ENCODE peak calls at places on chromosomes 13 and 19, in six cellular contexts. R is T-helper 17 cell, H is H7, Y is left ventricle myocardium inferior, V is RWPE1, J is midbrain. L is an unnamed sample.

GRCh38 chr19:34867631-34868030 is 59.1 kb upstream of the ZNF30 start:
- DNase-seq in Y (no peak), J (no peak), H (no peak), R (no peak), V (no peak), L (no peak)

GRCh38 chr13:39047560-39047959 is 9.3 kb downstream of the NHLRC3 start:
- DNase-seq in Y (no peak), J (no peak), V (no peak), R (no peak), H (peak), L (peak)

GRCh38 chr19:45782820-45783785 is 813 bp upstream of the DMPK start:
- DNase-seq in Y (peak), R (no peak), J (no peak), H (peak), V (peak), L (peak)

GRCh38 chr19:45789035-45789786 is 3.4 kb downstream of the DMWD start:
- DNase-seq in Y (no peak), J (no peak), H (no peak), V (no peak), R (no peak), L (no peak)

GRCh38 chr13:108365255-108365654 is 95.7 kb downstream of the TNFSF13B start:
- DNase-seq in V (no peak), Y (no peak), H (no peak), R (no peak), J (no peak), L (no peak)

GRCh38 chr19:42634409-42635232 is 39.9 kb upstream of the CEACAM8 start:
- DNase-seq in V (peak), R (no peak), H (peak), J (no peak), Y (no peak), L (peak)

GRCh38 chr19:55197531-55197930 is 11.8 kb downstream of the PTPRH start:
- DNase-seq in R (no peak), J (no peak), Y (no peak), V (no peak), H (peak), L (no peak)

GRCh38 chr13:95002968-95003813 is 290.8 kb upstream of the SOX21 start:
- DNase-seq in J (no peak), H (peak), V (no peak), R (no peak), Y (no peak), L (peak)

GRCh38 chr13:51282322-51282721 is 57.2 kb upstream of the SERPINE3 start:
- DNase-seq in V (no peak), R (no peak), Y (peak), H (no peak), J (no peak), L (peak)

GRCh38 chr13:105202384-105202783 is 1333.1 kb downstream of the EFNB2 start:
- DNase-seq in V (no peak), J (peak), R (no peak), Y (no peak), H (peak), L (no peak)

GRCh38 chr19:35021596-35021995 is 8.7 kb upstream of the SCN1B start:
- DNase-seq in H (no peak), R (no peak), J (no peak), Y (no peak), V (no peak), L (no peak)

GRCh38 chr19:55652311-55653078 is 2.3 kb upstream of the U2AF2 start:
- DNase-seq in J (no peak), R (no peak), H (peak), Y (no peak), V (no peak), L (peak)

GRCh38 chr13:19861762-19862161 is 1.7 kb downstream of the ZMYM5 start:
- DNase-seq in Y (no peak), R (no peak), V (no peak), J (no peak), H (no peak), L (no peak)

GRCh38 chr19:55647732-55648656 is at the start of gene CCDC106:
- DNase-seq in H (peak), Y (peak), V (peak), R (no peak), J (peak), L (peak)